ENCODE peak calls at places on chromosomes 2 and 18, in five cellular contexts. One of them, this sample, is unnamed.

GRCh38 chr2:228657807-228658402 is 476.4 kb upstream of the SPHKAP start:
- DNase-seq in vagina: no peak
- DNase-seq in SK-N-SH: peak; percentile 18
- DNase-seq in endothelial cell of umbilical vein: no peak
- DNase-seq in K562: no peak
- DNase-seq in this sample: no peak

GRCh38 chr2:121018136-121019057 is 266.6 kb downstream of the TFCP2L1 start:
- DNase-seq in endothelial cell of umbilical vein: no peak
- DNase-seq in K562: peak; percentile 37
- DNase-seq in vagina: no peak
- DNase-seq in SK-N-SH: no peak
- DNase-seq in this sample: no peak

GRCh38 chr2:130864830-130865229 is 28.1 kb downstream of the ARHGEF4 start:
- DNase-seq in endothelial cell of umbilical vein: no peak
- DNase-seq in SK-N-SH: no peak
- DNase-seq in vagina: no peak
- DNase-seq in K562: peak; percentile 8
- DNase-seq in this sample: peak; percentile 1

GRCh38 chr18:41526046-41526445 is 429.0 kb upstream of the PIK3C3 start:
- DNase-seq in vagina: no peak
- DNase-seq in SK-N-SH: no peak
- DNase-seq in endothelial cell of umbilical vein: peak; percentile 11
- DNase-seq in K562: no peak
- DNase-seq in this sample: no peak

GRCh38 chr2:171529914-171530313 is 7.6 kb downstream of the CYBRD1 start:
- DNase-seq in K562: peak; percentile 69
- DNase-seq in endothelial cell of umbilical vein: no peak
- DNase-seq in vagina: no peak
- DNase-seq in SK-N-SH: no peak
- DNase-seq in this sample: no peak

GRCh38 chr2:36792947-36793346 is 96.4 kb downstream of the VIT start:
- DNase-seq in endothelial cell of umbilical vein: no peak
- DNase-seq in K562: no peak
- DNase-seq in vagina: no peak
- DNase-seq in SK-N-SH: no peak
- DNase-seq in this sample: no peak

GRCh38 chr2:201966691-201967388 is 66.8 kb upstream of the FZD7 start:
- DNase-seq in endothelial cell of umbilical vein: no peak
- DNase-seq in K562: no peak
- DNase-seq in SK-N-SH: peak; percentile 78
- DNase-seq in vagina: no peak
- DNase-seq in this sample: no peak

GRCh38 chr2:236440110-236440881 is 129.3 kb upstream of the ACKR3 start:
- DNase-seq in K562: no peak
- DNase-seq in endothelial cell of umbilical vein: no peak
- DNase-seq in SK-N-SH: no peak
- DNase-seq in vagina: no peak
- DNase-seq in this sample: no peak

GRCh38 chr2:174180837-174181236 is 67.5 kb downstream of the OLA1 start:
- DNase-seq in endothelial cell of umbilical vein: peak; percentile 3
- DNase-seq in vagina: no peak
- DNase-seq in SK-N-SH: no peak
- DNase-seq in K562: no peak
- DNase-seq in this sample: no peak

GRCh38 chr2:58606799-58607198 is 365.7 kb upstream of the FANCL start:
- DNase-seq in SK-N-SH: no peak
- DNase-seq in endothelial cell of umbilical vein: no peak
- DNase-seq in K562: peak; percentile 19
- DNase-seq in vagina: no peak
- DNase-seq in this sample: no peak

GRCh38 chr2:196592331-196592911 is 47.1 kb upstream of the CCDC150 start:
- DNase-seq in K562: no peak
- DNase-seq in SK-N-SH: no peak
- DNase-seq in endothelial cell of umbilical vein: peak; percentile 39
- DNase-seq in vagina: no peak
- DNase-seq in this sample: no peak

GRCh38 chr2:218397502-218398436 is 1.9 kb upstream of the CTDSP1 start:
- DNase-seq in K562: peak; percentile 93
- DNase-seq in vagina: no peak
- DNase-seq in endothelial cell of umbilical vein: peak; percentile 57
- DNase-seq in SK-N-SH: peak; percentile 44
- DNase-seq in this sample: no peak

GRCh38 chr2:43294973-43295603 is 68.7 kb upstream of the ZFP36L2 start:
- DNase-seq in SK-N-SH: no peak
- DNase-seq in endothelial cell of umbilical vein: no peak
- DNase-seq in K562: no peak
- DNase-seq in vagina: no peak
- DNase-seq in this sample: no peak

DNA sequence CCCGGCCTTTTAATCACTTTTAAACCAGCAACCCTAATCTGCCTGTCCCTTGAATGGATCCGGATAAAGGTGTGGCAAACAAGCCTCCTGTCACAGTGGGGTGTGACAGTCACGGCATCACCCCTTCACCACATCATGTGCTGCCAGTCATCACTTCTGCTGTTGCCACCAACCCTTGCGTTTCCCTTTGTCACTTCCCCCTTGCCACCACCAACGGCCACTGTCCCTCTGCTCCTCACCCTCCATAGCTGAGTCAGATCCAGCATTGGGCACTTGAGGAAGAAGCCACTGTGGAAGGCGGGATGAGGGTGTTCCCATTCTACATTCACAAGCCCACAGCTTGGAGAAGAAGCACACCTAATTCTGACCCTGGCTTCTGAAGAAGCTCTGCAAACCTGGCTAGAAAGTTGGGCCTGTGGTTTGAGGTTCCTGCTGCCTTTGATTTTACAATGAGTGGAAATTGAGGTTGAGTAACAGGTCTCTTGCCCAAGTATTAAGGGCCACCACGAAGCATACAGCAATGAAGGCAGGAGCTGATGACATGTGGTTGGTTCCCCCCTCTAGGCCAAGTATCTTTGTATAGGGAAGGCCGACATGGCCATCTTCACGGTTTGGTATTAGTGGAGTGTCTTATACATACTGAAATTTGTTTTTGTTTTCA is 22.9 kb upstream of the DARS1 start:
- DNase-seq in vagina: no peak
- DNase-seq in K562: no peak
- DNase-seq in SK-N-SH: no peak
- DNase-seq in endothelial cell of umbilical vein: no peak
- DNase-seq in this sample: no peak
- TF ChIP-seq POLR2AphosphoS5 in vagina: no peak
- TF ChIP-seq POLR2AphosphoS5 in K562: no peak
- TF ChIP-seq POLR2AphosphoS5 in SK-N-SH: no peak
- TF ChIP-seq POLR2AphosphoS5 in endothelial cell of umbilical vein: no peak
- TF ChIP-seq POLR2AphosphoS5 in this sample: no peak

GRCh38 chr2:187553908-187554703 is at the start of gene TFPI:
- DNase-seq in endothelial cell of umbilical vein: peak; percentile 93
- DNase-seq in SK-N-SH: no peak
- DNase-seq in K562: peak; percentile 86
- DNase-seq in vagina: no peak
- DNase-seq in this sample: no peak

GRCh38 chr2:187550797-187551306 is 3.4 kb downstream of the TFPI start:
- DNase-seq in SK-N-SH: no peak
- DNase-seq in vagina: no peak
- DNase-seq in K562: no peak
- DNase-seq in endothelial cell of umbilical vein: peak; percentile 46
- DNase-seq in this sample: no peak

GRCh38 chr2:187554704-187555082 is 458 bp upstream of the TFPI start:
- DNase-seq in K562: peak; percentile 23
- DNase-seq in vagina: no peak
- DNase-seq in SK-N-SH: no peak
- DNase-seq in endothelial cell of umbilical vein: no peak
- DNase-seq in this sample: no peak

GRCh38 chr2:187552959-187553681 is 1.1 kb downstream of the TFPI start:
- DNase-seq in endothelial cell of umbilical vein: peak; percentile 92
- DNase-seq in SK-N-SH: no peak
- DNase-seq in K562: peak; percentile 78
- DNase-seq in vagina: no peak
- DNase-seq in this sample: no peak

DNA sequence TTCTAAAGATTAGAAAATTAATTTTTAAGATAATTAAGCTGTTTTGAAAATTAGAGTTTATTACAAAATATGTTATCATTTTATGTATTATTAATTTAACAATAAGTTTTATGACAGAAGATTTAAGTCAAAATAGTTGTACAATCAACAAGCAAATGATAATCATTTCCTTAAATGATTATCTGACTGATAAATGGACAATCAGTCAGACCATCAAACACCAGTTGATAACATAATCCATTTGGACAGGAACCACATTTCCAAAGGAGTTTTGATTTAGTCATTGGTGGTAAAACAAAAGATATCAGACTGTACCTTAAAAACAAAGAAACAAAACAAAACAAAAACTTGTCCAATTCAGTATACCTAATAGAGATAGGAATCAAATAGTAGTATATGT is 1.9 kb downstream of the TFPI start:
- DNase-seq in K562: no peak
- DNase-seq in SK-N-SH: no peak
- DNase-seq in vagina: no peak
- DNase-seq in endothelial cell of umbilical vein: peak; percentile 43
- DNase-seq in this sample: no peak
- H3K27ac ChIP-seq in K562: peak overlapping the region; percentile 90
- H3K27ac ChIP-seq in SK-N-SH: peak overlapping the region; percentile 69
- H3K27ac ChIP-seq in vagina: peak overlapping the region; percentile 75
- H3K27ac ChIP-seq in endothelial cell of umbilical vein: peak overlapping the region; percentile 87
- H3K27ac ChIP-seq in this sample: peak overlapping the region; percentile 72

GRCh38 chr2:73894877-73895276 is 2.1 kb downstream of the ACTG2 start:
- DNase-seq in K562: no peak
- DNase-seq in endothelial cell of umbilical vein: no peak
- DNase-seq in SK-N-SH: no peak
- DNase-seq in vagina: no peak
- DNase-seq in this sample: no peak
- H3K36me3 ChIP-seq in K562: no peaks in the 10 kb centered on the region
- H3K36me3 ChIP-seq in endothelial cell of umbilical vein: no peaks in the 10 kb centered on the region
- H3K36me3 ChIP-seq in SK-N-SH: no peaks in the 10 kb centered on the region
- H3K36me3 ChIP-seq in vagina: no peaks in the 10 kb centered on the region
- H3K36me3 ChIP-seq in this sample: no peaks in the 10 kb centered on the region

DNA sequence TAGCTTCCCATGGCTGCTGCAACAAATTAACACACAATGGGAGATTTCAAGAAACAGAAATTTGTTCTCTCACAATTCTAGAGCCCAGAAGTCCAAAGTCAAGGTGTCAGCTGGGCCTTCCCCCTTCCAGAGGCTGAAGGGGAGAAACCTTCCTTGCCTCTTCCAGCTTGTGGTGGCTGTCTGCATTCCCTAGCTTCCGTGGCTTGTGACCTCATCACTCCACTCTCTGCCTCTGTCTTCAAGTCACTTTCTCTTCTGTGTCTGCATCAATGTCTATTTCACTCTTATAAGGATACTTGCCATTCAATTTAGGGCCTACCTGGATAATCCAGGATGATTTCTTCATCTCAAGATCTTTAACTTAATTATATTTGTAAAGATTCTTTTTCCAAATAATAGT is 16.8 kb upstream of the SRBD1 start:
- DNase-seq in K562: no peak
- DNase-seq in vagina: no peak
- DNase-seq in SK-N-SH: no peak
- DNase-seq in endothelial cell of umbilical vein: no peak
- DNase-seq in this sample: no peak
- TF ChIP-seq POLR2AphosphoS5 in K562: no peak
- TF ChIP-seq POLR2AphosphoS5 in vagina: no peak
- TF ChIP-seq POLR2AphosphoS5 in SK-N-SH: no peak
- TF ChIP-seq POLR2AphosphoS5 in endothelial cell of umbilical vein: no peak
- TF ChIP-seq POLR2AphosphoS5 in this sample: no peak

This sample was measured in SK-N-MC.